ENCODE peak calls at places on chromosomes 5 and 9, in seven cellular contexts. One of them, this sample, is unnamed.

GRCh38 chr5:39019231-39019630 is 55.0 kb downstream of the RICTOR start:
- DNase-seq in CD8-positive, alpha-beta T cell: no peak
- DNase-seq in fibroblast of lung: peak; percentile 30
- DNase-seq in gastrocnemius medialis: no peak
- DNase-seq in endodermal cell: no peak
- DNase-seq in left ventricle myocardium inferior: no peak
- DNase-seq in endothelial cell: no peak
- DNase-seq in this sample: no peak

GRCh38 chr5:144800169-144800568 is 629.5 kb downstream of the KCTD16 start:
- DNase-seq in left ventricle myocardium inferior: no peak
- DNase-seq in CD8-positive, alpha-beta T cell: no peak
- DNase-seq in gastrocnemius medialis: no peak
- DNase-seq in endothelial cell: no peak
- DNase-seq in fibroblast of lung: no peak
- DNase-seq in endodermal cell: no peak
- DNase-seq in this sample: no peak

GRCh38 chr5:76367623-76368366 is 35.3 kb upstream of the IQGAP2 start:
- DNase-seq in left ventricle myocardium inferior: no peak
- DNase-seq in CD8-positive, alpha-beta T cell: no peak
- DNase-seq in gastrocnemius medialis: no peak
- DNase-seq in endothelial cell: no peak
- DNase-seq in fibroblast of lung: peak; percentile 24
- DNase-seq in endodermal cell: no peak
- DNase-seq in this sample: no peak

GRCh38 chr9:95077766-95078382 is 239.6 kb downstream of the FANCC start:
- DNase-seq in CD8-positive, alpha-beta T cell: no peak
- DNase-seq in gastrocnemius medialis: peak; percentile 25
- DNase-seq in endothelial cell: no peak
- DNase-seq in left ventricle myocardium inferior: no peak
- DNase-seq in endodermal cell: no peak
- DNase-seq in fibroblast of lung: no peak
- DNase-seq in this sample: no peak

GRCh38 chr9:18361621-18362020 is 112.3 kb upstream of the ADAMTSL1 start:
- DNase-seq in left ventricle myocardium inferior: no peak
- DNase-seq in endothelial cell: no peak
- DNase-seq in CD8-positive, alpha-beta T cell: no peak
- DNase-seq in gastrocnemius medialis: no peak
- DNase-seq in endodermal cell: no peak
- DNase-seq in fibroblast of lung: no peak
- DNase-seq in this sample: no peak

GRCh38 chr5:119078870-119079269 is 8.0 kb downstream of the DMXL1 start:
- DNase-seq in endothelial cell: no peak
- DNase-seq in CD8-positive, alpha-beta T cell: no peak
- DNase-seq in gastrocnemius medialis: no peak
- DNase-seq in left ventricle myocardium inferior: no peak
- DNase-seq in endodermal cell: no peak
- DNase-seq in fibroblast of lung: peak; percentile 85
- DNase-seq in this sample: no peak

GRCh38 chr9:135504262-135505229 is 4.1 kb downstream of the MRPS2 start:
- DNase-seq in left ventricle myocardium inferior: peak; percentile 46
- DNase-seq in fibroblast of lung: peak; percentile 38
- DNase-seq in endodermal cell: peak; percentile 89
- DNase-seq in endothelial cell: peak; percentile 72
- DNase-seq in gastrocnemius medialis: peak; percentile 36
- DNase-seq in CD8-positive, alpha-beta T cell: peak; percentile 26
- DNase-seq in this sample: peak; percentile 39

GRCh38 chr5:178432421-178433272 is 157.5 kb downstream of the COL23A1 start:
- DNase-seq in left ventricle myocardium inferior: no peak
- DNase-seq in endodermal cell: peak; percentile 29
- DNase-seq in endothelial cell: no peak
- DNase-seq in gastrocnemius medialis: no peak
- DNase-seq in fibroblast of lung: no peak
- DNase-seq in CD8-positive, alpha-beta T cell: no peak
- DNase-seq in this sample: no peak

GRCh38 chr9:88799706-88800682 is 191.3 kb upstream of the S1PR3 start:
- DNase-seq in endodermal cell: peak; percentile 61
- DNase-seq in left ventricle myocardium inferior: no peak
- DNase-seq in endothelial cell: no peak
- DNase-seq in gastrocnemius medialis: no peak
- DNase-seq in fibroblast of lung: no peak
- DNase-seq in CD8-positive, alpha-beta T cell: no peak
- DNase-seq in this sample: no peak

GRCh38 chr5:36630201-36630968 is 24.0 kb downstream of the SLC1A3 start:
- DNase-seq in endothelial cell: no peak
- DNase-seq in endodermal cell: no peak
- DNase-seq in left ventricle myocardium inferior: no peak
- DNase-seq in fibroblast of lung: peak; percentile 79
- DNase-seq in CD8-positive, alpha-beta T cell: no peak
- DNase-seq in gastrocnemius medialis: no peak
- DNase-seq in this sample: no peak

GRCh38 chr5:96703384-96703910 is 41.3 kb downstream of the CAST start:
- DNase-seq in endodermal cell: no peak
- DNase-seq in endothelial cell: no peak
- DNase-seq in left ventricle myocardium inferior: no peak
- DNase-seq in CD8-positive, alpha-beta T cell: no peak
- DNase-seq in fibroblast of lung: no peak
- DNase-seq in gastrocnemius medialis: peak; percentile 90
- DNase-seq in this sample: no peak

GRCh38 chr5:132591140-132591539 is 34.4 kb downstream of the RAD50 start:
- DNase-seq in endothelial cell: no peak
- DNase-seq in gastrocnemius medialis: no peak
- DNase-seq in fibroblast of lung: peak; percentile 15
- DNase-seq in left ventricle myocardium inferior: no peak
- DNase-seq in CD8-positive, alpha-beta T cell: no peak
- DNase-seq in endodermal cell: no peak
- DNase-seq in this sample: no peak

GRCh38 chr5:464843-465590 is 22.0 kb downstream of the EXOC3 start:
- DNase-seq in CD8-positive, alpha-beta T cell: no peak
- DNase-seq in endodermal cell: peak; percentile 24
- DNase-seq in gastrocnemius medialis: peak; percentile 9
- DNase-seq in fibroblast of lung: no peak
- DNase-seq in left ventricle myocardium inferior: peak; percentile 11
- DNase-seq in endothelial cell: no peak
- DNase-seq in this sample: no peak

GRCh38 chr9:79176298-79176697 is 395.5 kb upstream of the TLE4 start:
- DNase-seq in fibroblast of lung: peak; percentile 46
- DNase-seq in gastrocnemius medialis: no peak
- DNase-seq in left ventricle myocardium inferior: no peak
- DNase-seq in endothelial cell: no peak
- DNase-seq in CD8-positive, alpha-beta T cell: no peak
- DNase-seq in endodermal cell: no peak
- DNase-seq in this sample: no peak

GRCh38 chr5:172840077-172840777 is 6.2 kb downstream of the ERGIC1 start:
- DNase-seq in gastrocnemius medialis: no peak
- DNase-seq in left ventricle myocardium inferior: no peak
- DNase-seq in endodermal cell: no peak
- DNase-seq in CD8-positive, alpha-beta T cell: no peak
- DNase-seq in fibroblast of lung: no peak
- DNase-seq in endothelial cell: no peak
- DNase-seq in this sample: no peak

GRCh38 chr5:143393516-143393915 is 10.0 kb downstream of the NR3C1 start:
- DNase-seq in left ventricle myocardium inferior: no peak
- DNase-seq in endothelial cell: no peak
- DNase-seq in endodermal cell: no peak
- DNase-seq in CD8-positive, alpha-beta T cell: no peak
- DNase-seq in gastrocnemius medialis: peak; percentile 27
- DNase-seq in fibroblast of lung: no peak
- DNase-seq in this sample: no peak

GRCh38 chr5:80031109-80031508 is 4.0 kb upstream of the THBS4 start:
- DNase-seq in fibroblast of lung: no peak
- DNase-seq in gastrocnemius medialis: no peak
- DNase-seq in left ventricle myocardium inferior: no peak
- DNase-seq in endodermal cell: no peak
- DNase-seq in CD8-positive, alpha-beta T cell: no peak
- DNase-seq in endothelial cell: no peak
- DNase-seq in this sample: no peak

GRCh38 chr5:87120518-87121314 is 147.0 kb upstream of the RASA1 start:
- DNase-seq in left ventricle myocardium inferior: no peak
- DNase-seq in fibroblast of lung: peak; percentile 98
- DNase-seq in gastrocnemius medialis: no peak
- DNase-seq in endothelial cell: no peak
- DNase-seq in CD8-positive, alpha-beta T cell: no peak
- DNase-seq in endodermal cell: no peak
- DNase-seq in this sample: no peak

GRCh38 chr5:132017738-132018625 is 6.5 kb upstream of the ACSL6 start:
- DNase-seq in gastrocnemius medialis: no peak
- DNase-seq in left ventricle myocardium inferior: no peak
- DNase-seq in fibroblast of lung: no peak
- DNase-seq in endothelial cell: no peak
- DNase-seq in CD8-positive, alpha-beta T cell: no peak
- DNase-seq in endodermal cell: no peak
- DNase-seq in this sample: no peak

GRCh38 chr9:112601646-112602045 is 115.0 kb downstream of the KIAA1958 start:
- DNase-seq in CD8-positive, alpha-beta T cell: no peak
- DNase-seq in gastrocnemius medialis: no peak
- DNase-seq in fibroblast of lung: peak; percentile 69
- DNase-seq in endodermal cell: no peak
- DNase-seq in endothelial cell: no peak
- DNase-seq in left ventricle myocardium inferior: no peak
- DNase-seq in this sample: no peak

GRCh38 chr5:64977779-64978178 is 209.0 kb downstream of the CWC27 start:
- DNase-seq in fibroblast of lung: peak; percentile 30
- DNase-seq in CD8-positive, alpha-beta T cell: no peak
- DNase-seq in left ventricle myocardium inferior: no peak
- DNase-seq in gastrocnemius medialis: no peak
- DNase-seq in endothelial cell: no peak
- DNase-seq in endodermal cell: no peak
- DNase-seq in this sample: no peak

GRCh38 chr5:157540707-157541451 is 34.7 kb downstream of the ADAM19 start:
- DNase-seq in gastrocnemius medialis: peak; percentile 48
- DNase-seq in fibroblast of lung: peak; percentile 87
- DNase-seq in left ventricle myocardium inferior: peak; percentile 58
- DNase-seq in CD8-positive, alpha-beta T cell: peak; percentile 7
- DNase-seq in endodermal cell: peak; percentile 73
- DNase-seq in endothelial cell: peak; percentile 43
- DNase-seq in this sample: no peak

GRCh38 chr9:14198544-14199510 is 115.1 kb downstream of the NFIB start:
- DNase-seq in endothelial cell: no peak
- DNase-seq in endodermal cell: no peak
- DNase-seq in gastrocnemius medialis: peak; percentile 87
- DNase-seq in fibroblast of lung: peak; percentile 75
- DNase-seq in CD8-positive, alpha-beta T cell: no peak
- DNase-seq in left ventricle myocardium inferior: peak; percentile 71
- DNase-seq in this sample: no peak

GRCh38 chr5:76689321-76690026 is 26.5 kb upstream of the F2R start:
- DNase-seq in CD8-positive, alpha-beta T cell: no peak
- DNase-seq in endothelial cell: no peak
- DNase-seq in gastrocnemius medialis: no peak
- DNase-seq in endodermal cell: no peak
- DNase-seq in left ventricle myocardium inferior: no peak
- DNase-seq in fibroblast of lung: peak; percentile 99
- DNase-seq in this sample: no peak

GRCh38 chr5:132260051-132260450 is 2.6 kb downstream of the PDLIM4 start:
- DNase-seq in fibroblast of lung: peak; percentile 82
- DNase-seq in CD8-positive, alpha-beta T cell: no peak
- DNase-seq in endothelial cell: no peak
- DNase-seq in gastrocnemius medialis: no peak
- DNase-seq in left ventricle myocardium inferior: no peak
- DNase-seq in endodermal cell: peak; percentile 38
- DNase-seq in this sample: no peak

GRCh38 chr9:86682240-86682639 is 265.1 kb downstream of the GAS1 start:
- DNase-seq in left ventricle myocardium inferior: no peak
- DNase-seq in fibroblast of lung: no peak
- DNase-seq in CD8-positive, alpha-beta T cell: no peak
- DNase-seq in gastrocnemius medialis: no peak
- DNase-seq in endodermal cell: no peak
- DNase-seq in endothelial cell: no peak
- DNase-seq in this sample: no peak

GRCh38 chr9:86687788-86688187 is 259.5 kb downstream of the GAS1 start:
- DNase-seq in endodermal cell: peak; percentile 48
- DNase-seq in fibroblast of lung: peak; percentile 13
- DNase-seq in endothelial cell: no peak
- DNase-seq in CD8-positive, alpha-beta T cell: no peak
- DNase-seq in gastrocnemius medialis: no peak
- DNase-seq in left ventricle myocardium inferior: no peak
- DNase-seq in this sample: no peak

GRCh38 chr9:86684148-86684547 is 263.2 kb downstream of the GAS1 start:
- DNase-seq in CD8-positive, alpha-beta T cell: no peak
- DNase-seq in endothelial cell: no peak
- DNase-seq in left ventricle myocardium inferior: no peak
- DNase-seq in endodermal cell: no peak
- DNase-seq in gastrocnemius medialis: no peak
- DNase-seq in fibroblast of lung: no peak
- DNase-seq in this sample: no peak

GRCh38 chr9:86690034-86690433 is 257.3 kb downstream of the GAS1 start:
- DNase-seq in endodermal cell: no peak
- DNase-seq in CD8-positive, alpha-beta T cell: no peak
- DNase-seq in endothelial cell: no peak
- DNase-seq in fibroblast of lung: no peak
- DNase-seq in gastrocnemius medialis: no peak
- DNase-seq in left ventricle myocardium inferior: no peak
- DNase-seq in this sample: no peak

GRCh38 chr9:86685556-86685955 is 261.8 kb downstream of the GAS1 start:
- DNase-seq in endothelial cell: no peak
- DNase-seq in endodermal cell: no peak
- DNase-seq in fibroblast of lung: no peak
- DNase-seq in gastrocnemius medialis: no peak
- DNase-seq in left ventricle myocardium inferior: no peak
- DNase-seq in CD8-positive, alpha-beta T cell: no peak
- DNase-seq in this sample: no peak
- TF ChIP-seq CTCF in endothelial cell: no peak
- TF ChIP-seq CTCF in endodermal cell: no peak
- TF ChIP-seq CTCF in fibroblast of lung: no peak
- TF ChIP-seq CTCF in gastrocnemius medialis: no peak
- TF ChIP-seq CTCF in left ventricle myocardium inferior: no peak
- TF ChIP-seq CTCF in CD8-positive, alpha-beta T cell: no peak
- TF ChIP-seq CTCF in this sample: no peak

GRCh38 chr5:61860978-61861377 is 445.0 kb upstream of the KIF2A start:
- DNase-seq in gastrocnemius medialis: no peak
- DNase-seq in fibroblast of lung: no peak
- DNase-seq in left ventricle myocardium inferior: no peak
- DNase-seq in endothelial cell: no peak
- DNase-seq in endodermal cell: no peak
- DNase-seq in CD8-positive, alpha-beta T cell: no peak
- DNase-seq in this sample: no peak
- TF ChIP-seq CTCF in gastrocnemius medialis: no peak
- TF ChIP-seq CTCF in fibroblast of lung: no peak
- TF ChIP-seq CTCF in left ventricle myocardium inferior: no peak
- TF ChIP-seq CTCF in endothelial cell: no peak
- TF ChIP-seq CTCF in endodermal cell: peak; percentile 61
- TF ChIP-seq CTCF in CD8-positive, alpha-beta T cell: no peak
- TF ChIP-seq CTCF in this sample: peak; percentile 18

DNA sequence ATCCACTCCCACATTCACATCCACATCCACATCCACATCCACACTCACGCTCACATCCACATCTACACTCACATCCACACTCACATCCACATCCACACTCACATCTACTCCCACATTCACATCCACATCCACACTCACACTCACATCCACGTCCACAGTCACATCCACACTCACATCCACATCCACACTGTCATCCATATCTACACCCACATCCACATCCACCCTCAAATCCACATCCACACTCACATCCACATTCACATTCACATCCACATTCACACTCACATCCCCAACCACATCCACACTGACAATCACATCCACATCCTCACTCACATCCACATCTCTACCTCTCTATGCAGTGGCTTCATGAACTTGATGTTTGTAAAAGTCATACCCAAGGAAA is 190.5 kb downstream of the IRX1 start:
- DNase-seq in gastrocnemius medialis: no peak
- DNase-seq in CD8-positive, alpha-beta T cell: no peak
- DNase-seq in fibroblast of lung: no peak
- DNase-seq in left ventricle myocardium inferior: no peak
- DNase-seq in endothelial cell: no peak
- DNase-seq in endodermal cell: no peak
- DNase-seq in this sample: no peak
- TF ChIP-seq CTCF in gastrocnemius medialis: no peak
- TF ChIP-seq CTCF in CD8-positive, alpha-beta T cell: no peak
- TF ChIP-seq CTCF in fibroblast of lung: no peak
- TF ChIP-seq CTCF in left ventricle myocardium inferior: no peak
- TF ChIP-seq CTCF in endothelial cell: no peak
- TF ChIP-seq CTCF in endodermal cell: no peak
- TF ChIP-seq CTCF in this sample: no peak

GRCh38 chr5:72648511-72648910 is 141.3 kb upstream of the ZNF366 start:
- DNase-seq in gastrocnemius medialis: peak; percentile 40
- DNase-seq in CD8-positive, alpha-beta T cell: no peak
- DNase-seq in endodermal cell: no peak
- DNase-seq in left ventricle myocardium inferior: no peak
- DNase-seq in fibroblast of lung: peak; percentile 15
- DNase-seq in endothelial cell: no peak
- DNase-seq in this sample: no peak
- TF ChIP-seq CTCF in gastrocnemius medialis: no peak
- TF ChIP-seq CTCF in CD8-positive, alpha-beta T cell: no peak
- TF ChIP-seq CTCF in endodermal cell: no peak
- TF ChIP-seq CTCF in left ventricle myocardium inferior: no peak
- TF ChIP-seq CTCF in fibroblast of lung: no peak
- TF ChIP-seq CTCF in endothelial cell: no peak
- TF ChIP-seq CTCF in this sample: no peak

This sample was measured in progenitor cell of endocrine pancreas.